ENCODE peak calls at places on chromosome 2, in seven cellular contexts. X is IMR-90, F is neuronal stem cell, K is H1, H is trophoblast cell, I is mesendoderm, L is H9. B is an unnamed sample.

GRCh38 chr2:176188218-176188968 is at the start of gene HOXD1:
- DNase-seq in X (no peak), F (no peak), K (no peak), H (no peak), I (peak; percentile 68), L (peak; percentile 81), B (no peak)

GRCh38 chr2:55228224-55228563 is 3.9 kb downstream of the CLHC1 start:
- DNase-seq in X (no peak), F (no peak), K (no peak), H (no peak), I (no peak), L (no peak), B (no peak)

GRCh38 chr2:176105078-176105726 is 1.9 kb upstream of the HOXD11 start:
- DNase-seq in X (no peak), F (no peak), K (no peak), H (no peak), I (no peak), L (peak; percentile 51), B (no peak)

GRCh38 chr2:171386627-171387026 is 47.2 kb downstream of the METTL8 start:
- DNase-seq in X (no peak), F (no peak), K (no peak), H (no peak), I (peak; percentile 61), L (peak; percentile 74), B (no peak)

GRCh38 chr2:23651187-23651983 is 266.4 kb downstream of the KLHL29 start:
- DNase-seq in X (peak; percentile 92), F (no peak), K (no peak), H (no peak), I (no peak), L (no peak), B (peak; percentile 77)

GRCh38 chr2:23669413-23670244 is 257.3 kb downstream of the ATAD2B start:
- DNase-seq in X (peak; percentile 28), F (no peak), K (no peak), H (no peak), I (peak; percentile 27), L (no peak), B (no peak)

GRCh38 chr2:84077504-84077903 is 381.6 kb downstream of the SUCLG1 start:
- DNase-seq in X (no peak), F (peak; percentile 21), K (no peak), H (no peak), I (peak; percentile 63), L (peak; percentile 38), B (no peak)

GRCh38 chr2:223978451-223978850 is 21.2 kb downstream of the MRPL44 start:
- DNase-seq in X (no peak), F (no peak), K (no peak), H (no peak), I (no peak), L (no peak), B (no peak)

GRCh38 chr2:234496442-234496834 is 443 bp downstream of the ARL4C start:
- DNase-seq in X (no peak), F (no peak), K (no peak), H (peak; percentile 18), I (peak; percentile 47), L (no peak), B (no peak)

GRCh38 chr2:232525199-232525598 is 761 bp upstream of the CHRND start:
- DNase-seq in X (no peak), F (no peak), K (no peak), H (no peak), I (no peak), L (no peak), B (no peak)
- H2AK5ac ChIP-seq in X (no peak overlapping the region), F (peak overlapping the region; percentile 99), K (no peak overlapping the region), H (no peak overlapping the region), I (no peak overlapping the region), L (no peak overlapping the region), B (no peak overlapping the region)

DNA sequence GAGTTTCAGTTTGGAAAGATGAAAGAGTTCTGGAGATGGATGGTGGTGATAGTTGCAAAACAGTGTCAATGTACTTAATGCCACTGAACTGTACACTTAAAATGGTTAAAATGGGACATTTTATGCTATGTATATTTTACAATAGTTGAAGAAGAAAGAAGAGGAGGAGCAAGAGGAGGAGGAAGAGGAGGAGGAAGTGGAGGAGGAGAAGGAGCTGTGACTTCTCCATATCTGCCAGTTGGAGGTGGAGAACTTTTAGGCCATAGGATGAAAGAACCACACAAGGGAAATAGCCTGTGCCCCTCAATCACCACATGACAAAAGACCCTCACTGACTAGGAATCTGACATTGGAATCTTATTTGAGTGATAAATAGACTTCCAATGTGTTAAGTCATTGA is 55.2 kb upstream of the LGALSL start:
- DNase-seq in X (no peak), F (no peak), K (no peak), H (no peak), I (no peak), L (no peak), B (no peak)
- H3K4me1 ChIP-seq in X (peaks cover 4% of the 10 kb centered on the region), F (peaks cover 31% of the 10 kb centered on the region), K (peaks cover 21% of the 10 kb centered on the region), H (peaks cover 16% of the 10 kb centered on the region), I (peaks cover 14% of the 10 kb centered on the region), L (peaks cover 13% of the 10 kb centered on the region), B (peaks cover 4% of the 10 kb centered on the region)

GRCh38 chr2:74833418-74834233 is at the start of gene HK2:
- DNase-seq in X (peak; percentile 88), F (peak; percentile 89), K (peak; percentile 65), H (peak; percentile 81), I (peak; percentile 91), L (peak; percentile 92), B (peak; percentile 89)

GRCh38 chr2:74836675-74837401 is 2.9 kb downstream of the HK2 start:
- DNase-seq in X (no peak), F (no peak), K (peak; percentile 73), H (no peak), I (peak; percentile 64), L (peak; percentile 67), B (no peak)

GRCh38 chr2:74831693-74832530 is 2.0 kb upstream of the HK2 start:
- DNase-seq in X (peak; percentile 62), F (no peak), K (no peak), H (peak; percentile 30), I (peak; percentile 19), L (no peak), B (peak; percentile 65)

GRCh38 chr2:74835831-74836674 is 2.1 kb downstream of the HK2 start:
- DNase-seq in X (peak; percentile 53), F (peak; percentile 52), K (no peak), H (peak; percentile 21), I (peak; percentile 90), L (peak; percentile 36), B (peak; percentile 65)

DNA sequence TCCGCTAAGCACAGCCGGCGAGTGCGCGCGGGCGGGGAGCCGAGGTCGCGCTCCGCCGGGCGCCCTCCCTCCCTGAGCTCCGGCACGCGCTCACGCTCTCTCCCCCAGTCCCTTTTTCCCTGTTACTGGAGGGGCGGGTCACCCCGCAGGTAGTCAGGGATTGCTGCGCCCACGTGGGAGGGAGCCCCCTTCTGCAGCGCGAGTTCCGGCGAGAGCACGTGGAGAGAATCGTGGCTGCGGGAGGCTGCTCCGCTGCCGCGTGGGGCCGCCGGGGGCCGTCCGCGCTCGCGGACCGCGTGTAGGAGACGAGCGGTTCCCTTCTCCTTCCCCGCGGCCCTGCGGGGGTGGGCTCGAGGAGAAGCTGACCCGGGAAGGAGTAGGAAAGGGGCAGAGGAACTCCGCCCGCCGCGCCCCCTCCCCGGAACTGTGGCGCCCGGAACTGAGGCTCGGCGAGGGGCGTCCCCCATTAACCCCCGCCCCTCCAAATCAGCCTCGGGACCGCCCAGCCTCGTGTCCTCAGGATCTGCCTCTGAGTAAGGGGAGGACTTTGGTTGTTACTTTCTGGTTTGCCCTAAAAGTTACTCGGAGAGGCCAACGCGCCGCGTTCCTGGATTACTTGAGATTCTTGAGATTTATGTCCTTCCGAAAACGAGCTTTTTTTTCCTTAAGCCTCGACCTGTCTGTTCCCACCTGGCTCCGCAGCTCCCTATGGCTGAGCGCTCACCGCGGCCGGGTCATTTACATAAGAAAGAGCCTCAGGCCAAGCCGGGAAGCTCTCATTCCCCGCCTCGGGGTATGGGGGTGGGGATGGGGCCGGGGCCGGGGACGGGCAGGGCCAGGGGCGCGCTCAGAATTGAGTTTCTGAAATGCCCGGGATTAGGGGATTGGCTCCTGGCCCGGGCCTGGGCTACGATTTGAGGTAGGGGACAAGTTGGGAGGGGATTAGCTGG is 1.2 kb downstream of the HK2 start:
- DNase-seq in X (peak; percentile 38), F (peak; percentile 80), K (peak; percentile 65), H (peak; percentile 72), I (peak; percentile 94), L (peak; percentile 95), B (peak; percentile 57)
- H2AK5ac ChIP-seq in X (peak overlapping the region; percentile 2), F (peak overlapping the region; percentile 25), K (no peak overlapping the region), H (no peak overlapping the region), I (no peak overlapping the region), L (no peak overlapping the region), B (no peak overlapping the region)

GRCh38 chr2:8549273-8549922 is 132.5 kb upstream of the ID2 start:
- DNase-seq in X (no peak), F (no peak), K (no peak), H (no peak), I (no peak), L (peak; percentile 4), B (no peak)

GRCh38 chr2:8551622-8552074 is 130.2 kb upstream of the ID2 start:
- DNase-seq in X (no peak), F (no peak), K (no peak), H (no peak), I (no peak), L (peak; percentile 10), B (no peak)

GRCh38 chr2:8549942-8550341 is 131.9 kb upstream of the ID2 start:
- DNase-seq in X (no peak), F (no peak), K (no peak), H (no peak), I (no peak), L (no peak), B (no peak)

GRCh38 chr2:8550932-8551621 is 130.8 kb upstream of the ID2 start:
- DNase-seq in X (no peak), F (no peak), K (no peak), H (no peak), I (no peak), L (peak; percentile 5), B (no peak)

DNA sequence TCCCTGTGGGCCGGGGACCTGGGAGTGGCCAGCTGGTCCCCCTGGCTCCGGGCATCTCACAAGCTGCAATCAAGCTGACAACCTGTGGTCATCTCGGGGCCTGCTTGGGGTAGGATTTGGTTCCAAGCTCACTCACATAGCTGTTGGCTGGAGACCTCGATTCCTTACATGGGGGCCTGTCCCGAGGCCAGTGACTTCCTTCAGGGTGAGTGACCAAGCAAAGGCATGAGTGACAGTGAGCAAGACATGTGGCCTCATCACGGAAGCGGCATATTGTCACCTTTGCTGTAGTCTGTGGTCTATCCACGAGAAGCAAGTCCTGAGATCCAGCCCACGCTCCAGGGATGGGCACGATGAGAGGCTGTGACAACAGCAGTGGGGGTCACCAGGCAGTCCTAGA is 131.4 kb upstream of the ID2 start:
- DNase-seq in X (no peak), F (no peak), K (no peak), H (no peak), I (no peak), L (peak; percentile 13), B (no peak)
- H3K4me1 ChIP-seq in X (no peaks in the 10 kb centered on the region), F (no peaks in the 10 kb centered on the region), K (no peaks in the 10 kb centered on the region), H (peaks cover 21% of the 10 kb centered on the region), I (no peaks in the 10 kb centered on the region), L (no peaks in the 10 kb centered on the region), B (peaks cover 6% of the 10 kb centered on the region)

DNA sequence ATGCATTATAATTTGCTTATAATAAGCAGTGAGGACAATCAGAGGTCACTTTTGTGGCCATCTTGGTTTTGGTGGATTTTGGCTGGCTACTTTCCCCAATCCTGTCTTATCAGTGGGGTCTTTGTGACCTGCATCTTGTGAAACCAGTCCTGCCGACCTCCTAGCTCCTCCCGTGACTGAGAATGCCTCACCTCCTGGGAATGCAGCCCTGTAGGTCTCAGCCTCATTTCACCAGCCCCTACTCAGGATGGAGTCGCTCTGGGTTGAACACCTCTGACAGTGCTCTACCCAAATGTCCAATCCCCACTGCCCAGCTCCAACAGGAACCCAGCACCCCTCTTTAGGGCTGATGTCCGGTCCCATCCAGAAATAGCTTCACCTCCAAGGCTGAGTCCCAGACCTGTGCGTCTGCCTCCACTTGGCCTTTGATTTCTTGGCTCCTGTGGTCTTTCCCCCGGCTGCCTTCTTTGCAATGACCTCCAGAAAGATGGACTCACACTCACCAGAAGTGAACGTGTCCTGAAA is 31.3 kb upstream of the PXDN start:
- DNase-seq in X (no peak), F (no peak), K (no peak), H (peak; percentile 84), I (peak; percentile 71), L (no peak), B (no peak)
- H2AK5ac ChIP-seq in X (peak overlapping the region; percentile 24), F (no peak overlapping the region), K (no peak overlapping the region), H (peak overlapping the region; percentile 2), I (no peak overlapping the region), L (no peak overlapping the region), B (no peak overlapping the region)